ENCODE peak calls at places on chromosomes 11 and 22, in five cellular contexts. N is adipocyte, D is heart left ventricle, V is Peyer's patch, W is GM23248. H is an unnamed sample.

GRCh38 chr22:43537019-43537585 is 125.3 kb downstream of the MPPED1 start:
- DNase-seq in N (no peak), D (no peak), V (no peak), W (no peak), H (no peak)

GRCh38 chr11:43927925-43928707 is 14.3 kb upstream of the C11orf96 start:
- DNase-seq in N (no peak), D (no peak), V (no peak), W (no peak), H (no peak)

GRCh38 chr22:33923033-33923432 is 2.8 kb upstream of the LARGE1 start:
- DNase-seq in N (peak; percentile 55), D (no peak), V (no peak), W (peak; percentile 54), H (no peak)

GRCh38 chr11:115996125-115996807 is 492.1 kb upstream of the CADM1 start:
- DNase-seq in N (no peak), D (no peak), V (no peak), W (no peak), H (no peak)

GRCh38 chr22:40857309-40857851 is 432 bp downstream of the XPNPEP3 start:
- DNase-seq in N (peak; percentile 67), D (no peak), V (no peak), W (peak; percentile 49), H (no peak)

GRCh38 chr11:19988598-19988997 is 171.7 kb downstream of the DBX1 start:
- DNase-seq in N (peak; percentile 93), D (no peak), V (no peak), W (peak; percentile 98), H (peak; percentile 16)

GRCh38 chr11:63666874-63667273 is 4.3 kb downstream of the ATL3 start:
- DNase-seq in N (peak; percentile 78), D (no peak), V (no peak), W (peak; percentile 84), H (no peak)

GRCh38 chr11:86116996-86117705 is 48.3 kb upstream of the PICALM start:
- DNase-seq in N (no peak), D (no peak), V (no peak), W (peak; percentile 78), H (no peak)

GRCh38 chr22:27881404-27881803 is 37.7 kb downstream of the PITPNB start:
- DNase-seq in N (peak; percentile 53), D (no peak), V (no peak), W (peak; percentile 34), H (peak; percentile 75)

GRCh38 chr11:130454495-130455262 is 6.2 kb downstream of the ADAMTS15 start:
- DNase-seq in N (no peak), D (no peak), V (no peak), W (peak; percentile 49), H (no peak)

GRCh38 chr11:72598466-72598865 is 75.8 kb downstream of the PDE2A start:
- DNase-seq in N (no peak), D (no peak), V (no peak), W (no peak), H (no peak)

GRCh38 chr11:44912270-44912987 is 38.3 kb downstream of the TP53I11 start:
- DNase-seq in N (no peak), D (no peak), V (no peak), W (no peak), H (no peak)

GRCh38 chr11:64484308-64485061 is 106.5 kb upstream of the SLC22A12 start:
- DNase-seq in N (no peak), D (no peak), V (no peak), W (no peak), H (no peak)

GRCh38 chr22:47593911-47594311 is 831.5 kb downstream of the TBC1D22A start:
- DNase-seq in N (no peak), D (no peak), V (no peak), W (no peak), H (no peak)

GRCh38 chr11:47215366-47215925 is 672 bp downstream of the DDB2 start:
- DNase-seq in N (no peak), D (no peak), V (no peak), W (peak; percentile 33), H (no peak)

GRCh38 chr11:116234989-116235567 is 537.7 kb downstream of the BUD13 start:
- DNase-seq in N (no peak), D (no peak), V (no peak), W (no peak), H (no peak)

GRCh38 chr11:73281796-73282660 is 9.9 kb downstream of the P2RY6 start:
- DNase-seq in N (no peak), D (no peak), V (no peak), W (no peak), H (no peak)

GRCh38 chr22:17910561-17911311 is 113.6 kb downstream of the MICAL3 start:
- DNase-seq in N (peak; percentile 86), D (peak; percentile 84), V (no peak), W (peak; percentile 97), H (peak; percentile 90)

GRCh38 chr11:93519179-93519578 is 24.0 kb downstream of the SMCO4 start:
- DNase-seq in N (no peak), D (no peak), V (no peak), W (no peak), H (no peak)

GRCh38 chr11:64317961-64318693 is at the start of gene PRDX5:
- DNase-seq in N (peak; percentile 99), D (peak; percentile 97), V (peak; percentile 91), W (peak; percentile 99), H (peak; percentile 97)

GRCh38 chr22:30305906-30306628 is 16.8 kb upstream of the CASTOR1 start:
- DNase-seq in N (no peak), D (no peak), V (no peak), W (peak; percentile 30), H (no peak)

GRCh38 chr11:111674941-111675340 is 72.7 kb downstream of the SIK2 start:
- DNase-seq in N (no peak), D (no peak), V (no peak), W (peak; percentile 39), H (no peak)

GRCh38 chr22:29175312-29175835 is 30.3 kb upstream of the EMID1 start:
- DNase-seq in N (no peak), D (no peak), V (no peak), W (no peak), H (no peak)

GRCh38 chr11:116701297-116701801 is 71.4 kb downstream of the BUD13 start:
- DNase-seq in N (no peak), D (no peak), V (no peak), W (no peak), H (no peak)

GRCh38 chr22:27318516-27318915 is 483.0 kb downstream of the MN1 start:
- DNase-seq in N (peak; percentile 88), D (peak; percentile 20), V (no peak), W (peak; percentile 67), H (no peak)

GRCh38 chr11:5203366-5203765 is 2.9 kb upstream of the OR51V1 start:
- DNase-seq in N (peak; percentile 24), D (no peak), V (no peak), W (peak; percentile 20), H (no peak)

GRCh38 chr11:19595840-19596751 is 116.5 kb upstream of the NAV2 start:
- DNase-seq in N (peak; percentile 87), D (peak; percentile 53), V (no peak), W (peak; percentile 94), H (no peak)

GRCh38 chr11:16925495-16926065 is 88.6 kb downstream of the PLEKHA7 start:
- DNase-seq in N (peak; percentile 58), D (peak; percentile 38), V (no peak), W (peak; percentile 62), H (peak; percentile 42)

GRCh38 chr11:100923555-100923954 is 206.1 kb downstream of the PGR start:
- DNase-seq in N (peak; percentile 33), D (no peak), V (no peak), W (peak; percentile 31), H (no peak)

GRCh38 chr11:128039140-128040021 is 548.0 kb downstream of the ETS1 start:
- DNase-seq in N (peak; percentile 85), D (no peak), V (peak; percentile 62), W (peak; percentile 98), H (no peak)

GRCh38 chr11:118609380-118610219 is 2.2 kb downstream of the PHLDB1 start:
- DNase-seq in N (peak; percentile 49), D (no peak), V (peak; percentile 25), W (peak; percentile 81), H (no peak)

GRCh38 chr11:134558258-134558835 is 146.3 kb upstream of the B3GAT1 start:
- DNase-seq in N (no peak), D (no peak), V (no peak), W (no peak), H (no peak)

GRCh38 chr22:32904044-32904443 is 102.5 kb downstream of the TIMP3 start:
- DNase-seq in N (peak; percentile 52), D (peak; percentile 52), V (no peak), W (peak; percentile 66), H (peak; percentile 77)

GRCh38 chr11:105081412-105082150 is 36.4 kb upstream of the CARD16 start:
- DNase-seq in N (no peak), D (no peak), V (no peak), W (no peak), H (no peak)

GRCh38 chr11:130874955-130875531 is 41.2 kb downstream of the SNX19 start:
- DNase-seq in N (no peak), D (no peak), V (no peak), W (peak; percentile 20), H (no peak)

GRCh38 chr22:17913705-17914282 is 110.6 kb downstream of the MICAL3 start:
- DNase-seq in N (no peak), D (no peak), V (no peak), W (peak; percentile 31), H (no peak)

GRCh38 chr11:10930961-10931760 is 73.3 kb upstream of the ZBED5 start:
- DNase-seq in N (peak; percentile 95), D (peak; percentile 76), V (peak; percentile 20), W (peak; percentile 90), H (peak; percentile 72)
- H3K4me1 ChIP-seq in N (peaks cover 45% of the 10 kb centered on the region), D (peaks cover 16% of the 10 kb centered on the region), V (peaks cover 17% of the 10 kb centered on the region), W (peaks cover 22% of the 10 kb centered on the region), H (peaks cover 8% of the 10 kb centered on the region)

GRCh38 chr11:7512525-7513209 is 1.1 kb upstream of the PPFIBP2 start:
- DNase-seq in N (no peak), D (peak; percentile 79), V (peak; percentile 83), W (peak; percentile 76), H (peak; percentile 75)
- H3K4me3 ChIP-seq in N (peak overlapping the region; percentile 90), D (peak overlapping the region; percentile 94), V (peak overlapping the region; percentile 62), W (peak overlapping the region; percentile 78), H (peak overlapping the region; percentile 88)

GRCh38 chr11:2400761-2401435 is 348 bp downstream of the TSSC4 start:
- DNase-seq in N (peak; percentile 50), D (no peak), V (no peak), W (peak; percentile 55), H (no peak)
- H3K4me1 ChIP-seq in N (peaks cover 27% of the 10 kb centered on the region), D (peaks cover 23% of the 10 kb centered on the region), V (peaks cover 24% of the 10 kb centered on the region), W (peaks cover 20% of the 10 kb centered on the region), H (peaks cover 18% of the 10 kb centered on the region)

GRCh38 chr11:109858152-109858551 is 235.0 kb upstream of the ZC3H12C start:
- DNase-seq in N (no peak), D (no peak), V (no peak), W (no peak), H (no peak)
- H3K4me3 ChIP-seq in N (no peak overlapping the region), D (no peak overlapping the region), V (no peak overlapping the region), W (no peak overlapping the region), H (no peak overlapping the region)

GRCh38 chr11:67405688-67406339 is 1.9 kb downstream of the TBC1D10C start:
- DNase-seq in N (no peak), D (no peak), V (no peak), W (no peak), H (no peak)

GRCh38 chr11:67406420-67406968 is 2.6 kb downstream of the TBC1D10C start:
- DNase-seq in N (no peak), D (no peak), V (no peak), W (no peak), H (no peak)

GRCh38 chr11:67406969-67407699 is 3.3 kb downstream of the TBC1D10C start:
- DNase-seq in N (no peak), D (no peak), V (peak; percentile 62), W (peak; percentile 28), H (no peak)

GRCh38 chr11:67404515-67405195 is 772 bp downstream of the TBC1D10C start:
- DNase-seq in N (no peak), D (no peak), V (peak; percentile 80), W (no peak), H (no peak)

GRCh38 chr11:67405196-67405567 is 1.3 kb downstream of the TBC1D10C start:
- DNase-seq in N (no peak), D (no peak), V (no peak), W (no peak), H (no peak)
- H3K4me1 ChIP-seq in N (peaks cover 11% of the 10 kb centered on the region), D (peaks cover 22% of the 10 kb centered on the region), V (peaks cover 47% of the 10 kb centered on the region), W (peaks cover 6% of the 10 kb centered on the region), H (peaks cover 14% of the 10 kb centered on the region)

H was measured in testis.